ENCODE peak calls at places on chromosome 3, in ten cellular contexts. E is ovary; K is EH; T is activated CD4-positive, alpha-beta T cell treated with anti-CD3 and anti-CD28 coated beads, Interleukin-2, amount 50 U/mL, for 24 hours; X is activated T-cell treated with anti-CD3 and anti-CD28 coated beads for 4 hours; F is right cardiac atrium; Y is epithelial cell of esophagus; C is RWPE1; I is substantia nigra; N is foreskin fibroblast. A is an unnamed sample.

GRCh38 chr3:53862241-53862640 is 15.9 kb downstream of the IL17RB start:
- DNase-seq in E (no peak), K (no peak), T (no peak), X (no peak), F (no peak), Y (no peak), C (no peak), I (no peak), N (no peak), A (no peak)

GRCh38 chr3:43838877-43839276 is 148.1 kb downstream of the ABHD5 start:
- DNase-seq in E (no peak), K (no peak), T (no peak), X (no peak), F (no peak), Y (peak; percentile 44), C (no peak), I (no peak), N (no peak), A (no peak)

GRCh38 chr3:72745146-72745976 is 102.9 kb downstream of the SHQ1 start:
- DNase-seq in E (no peak), K (no peak), T (no peak), X (no peak), F (no peak), Y (peak; percentile 49), C (no peak), I (no peak), N (no peak), A (no peak)

GRCh38 chr3:111750278-111750884 is 108.7 kb upstream of the PHLDB2 start:
- DNase-seq in E (no peak), K (no peak), T (no peak), X (no peak), F (no peak), Y (peak; percentile 94), C (peak; percentile 59), I (no peak), N (no peak), A (no peak)

GRCh38 chr3:50192689-50193141 is 1.3 kb downstream of the GNAT1 start:
- DNase-seq in E (peak; percentile 68), K (peak; percentile 59), T (peak; percentile 78), X (peak; percentile 85), F (peak; percentile 84), Y (peak; percentile 70), C (peak; percentile 63), I (peak; percentile 56), N (peak; percentile 72), A (peak; percentile 72)

GRCh38 chr3:135050536-135050935 is 255.5 kb downstream of the EPHB1 start:
- DNase-seq in E (no peak), K (no peak), T (no peak), X (no peak), F (no peak), Y (no peak), C (no peak), I (no peak), N (no peak), A (no peak)

GRCh38 chr3:160676547-160677303 is at the start of gene ARL14:
- DNase-seq in E (no peak), K (peak; percentile 49), T (no peak), X (no peak), F (no peak), Y (peak; percentile 97), C (peak; percentile 94), I (no peak), N (peak; percentile 70), A (no peak)

GRCh38 chr3:11364181-11364580 is 92.0 kb downstream of the ATG7 start:
- DNase-seq in E (no peak), K (peak; percentile 74), T (no peak), X (no peak), F (no peak), Y (no peak), C (no peak), I (no peak), N (peak; percentile 49), A (no peak)

GRCh38 chr3:128281461-128282367 is 128.4 kb downstream of the EEFSEC start:
- DNase-seq in E (no peak), K (no peak), T (no peak), X (no peak), F (peak; percentile 33), Y (no peak), C (no peak), I (no peak), N (no peak), A (no peak)